ENCODE peak calls at places on chromosomes 3 and 15, in seven cellular contexts. I is A549, X is hepatocyte, K is IMR-90, T is HL-60, H is AG09309, W is right atrium auricular region. Y is an unnamed sample.

GRCh38 chr3:181581651-181582050 is 130.1 kb upstream of the SOX2 start:
- DNase-seq in I (no peak), X (no peak), K (no peak), T (no peak), H (no peak), W (no peak), Y (no peak)

GRCh38 chr3:27802425-27802824 is 80.3 kb upstream of the EOMES start:
- DNase-seq in I (no peak), X (no peak), K (no peak), T (no peak), H (no peak), W (no peak), Y (no peak)

GRCh38 chr3:105686324-105686897 is 182.4 kb downstream of the CBLB start:
- DNase-seq in I (peak; percentile 16), X (peak; percentile 17), K (peak; percentile 54), T (no peak), H (peak; percentile 14), W (no peak), Y (no peak)

GRCh38 chr3:186967686-186968085 is 37.4 kb downstream of the ST6GAL1 start:
- DNase-seq in I (no peak), X (no peak), K (no peak), T (peak; percentile 36), H (no peak), W (no peak), Y (no peak)

GRCh38 chr3:102302020-102302419 is 132.8 kb upstream of the ZPLD1 start:
- DNase-seq in I (no peak), X (no peak), K (no peak), T (no peak), H (no peak), W (no peak), Y (no peak)

GRCh38 chr3:104960579-104960978 is 406.1 kb upstream of the ALCAM start:
- DNase-seq in I (no peak), X (no peak), K (no peak), T (no peak), H (no peak), W (no peak), Y (no peak)

GRCh38 chr15:74167891-74168331 is 5.6 kb upstream of the ISLR start:
- DNase-seq in I (no peak), X (no peak), K (no peak), T (no peak), H (no peak), W (peak; percentile 54), Y (no peak)

GRCh38 chr3:119418641-119419040 is 44.8 kb downstream of the TMEM39A start:
- DNase-seq in I (no peak), X (peak; percentile 42), K (peak; percentile 66), T (no peak), H (no peak), W (no peak), Y (no peak)

GRCh38 chr3:13019706-13020105 is 53.5 kb downstream of the IQSEC1 start:
- DNase-seq in I (no peak), X (no peak), K (no peak), T (no peak), H (no peak), W (no peak), Y (no peak)

GRCh38 chr15:62783303-62783957 is 259.1 kb upstream of the TPM1 start:
- DNase-seq in I (peak; percentile 56), X (no peak), K (peak; percentile 93), T (no peak), H (peak; percentile 80), W (no peak), Y (no peak)

GRCh38 chr3:161148832-161149475 is 43.8 kb upstream of the B3GALNT1 start:
- DNase-seq in I (no peak), X (no peak), K (no peak), T (no peak), H (no peak), W (no peak), Y (no peak)

GRCh38 chr3:46496745-46497555 is 826 bp upstream of the RTP3 start:
- DNase-seq in I (no peak), X (no peak), K (peak; percentile 46), T (peak; percentile 32), H (no peak), W (no peak), Y (no peak)

GRCh38 chr3:95302044-95302443 is 1239.2 kb downstream of the NSUN3 start:
- DNase-seq in I (peak; percentile 40), X (peak; percentile 51), K (peak; percentile 62), T (no peak), H (no peak), W (no peak), Y (no peak)

GRCh38 chr15:95684693-95685115 is 645.8 kb upstream of the NR2F2 start:
- DNase-seq in I (peak; percentile 72), X (peak; percentile 48), K (peak; percentile 93), T (no peak), H (peak; percentile 37), W (no peak), Y (no peak)

GRCh38 chr15:64647367-64647766 is 128.0 kb downstream of the RBPMS2 start:
- DNase-seq in I (no peak), X (no peak), K (no peak), T (no peak), H (no peak), W (no peak), Y (no peak)

GRCh38 chr3:57557088-57557537 is 1.0 kb downstream of the PDE12 start:
- DNase-seq in I (peak; percentile 26), X (peak; percentile 40), K (peak; percentile 56), T (peak; percentile 40), H (no peak), W (no peak), Y (no peak)

GRCh38 chr3:136602818-136603217 is 149.4 kb downstream of the STAG1 start:
- DNase-seq in I (no peak), X (no peak), K (peak; percentile 10), T (no peak), H (no peak), W (no peak), Y (no peak)

GRCh38 chr3:126180477-126181397 is at the start of gene ALDH1L1:
- DNase-seq in I (no peak), X (peak; percentile 80), K (peak; percentile 6), T (no peak), H (no peak), W (peak; percentile 84), Y (no peak)

GRCh38 chr3:11643212-11644087 is at the start of gene VGLL4:
- DNase-seq in I (peak; percentile 83), X (peak; percentile 95), K (peak; percentile 94), T (peak; percentile 90), H (peak; percentile 61), W (peak; percentile 91), Y (peak; percentile 70)
- TF ChIP-seq CTCF in I (no peak), X (peak; percentile 35), K (peak; percentile 23), T (no peak), H (peak; percentile 17), W (no peak), Y (no peak)

DNA sequence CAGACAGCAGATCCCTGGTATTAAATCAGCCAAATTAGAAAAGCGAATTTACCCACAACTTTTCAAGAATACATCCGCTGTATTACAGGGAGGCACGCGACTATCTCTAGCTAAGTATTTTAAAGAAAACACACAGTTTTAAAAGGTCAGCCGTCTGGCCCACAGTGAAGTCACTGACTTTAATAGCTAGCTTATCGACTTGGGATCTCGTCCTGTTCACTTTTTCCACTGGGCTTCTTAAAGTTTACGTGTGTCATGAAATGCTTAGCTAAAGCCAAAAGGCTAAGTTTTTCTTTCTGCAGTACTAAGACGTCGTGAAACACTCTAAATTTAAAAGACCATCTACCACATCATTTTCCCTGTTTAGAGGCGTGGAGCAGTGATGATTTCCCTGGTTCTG is 27.2 kb downstream of the LRIG1 start:
- DNase-seq in I (no peak), X (peak; percentile 53), K (peak; percentile 86), T (no peak), H (peak; percentile 71), W (no peak), Y (peak; percentile 77)
- H3K4me3 ChIP-seq in I (no peak overlapping the region), X (no peak overlapping the region), K (no peak overlapping the region), T (no peak overlapping the region), H (no peak overlapping the region), W (no peak overlapping the region), Y (peak overlapping the region; percentile 42)

GRCh38 chr15:70582143-70582945 is 181.0 kb downstream of the UACA start:
- DNase-seq in I (no peak), X (no peak), K (peak; percentile 82), T (no peak), H (no peak), W (no peak), Y (no peak)

GRCh38 chr15:70585707-70586034 is 177.7 kb downstream of the UACA start:
- DNase-seq in I (no peak), X (no peak), K (no peak), T (no peak), H (no peak), W (no peak), Y (no peak)

GRCh38 chr15:70586241-70586640 is 177.1 kb downstream of the UACA start:
- DNase-seq in I (no peak), X (no peak), K (no peak), T (no peak), H (no peak), W (no peak), Y (no peak)

GRCh38 chr15:70584441-70584837 is 178.9 kb downstream of the UACA start:
- DNase-seq in I (no peak), X (no peak), K (no peak), T (no peak), H (no peak), W (no peak), Y (no peak)

DNA sequence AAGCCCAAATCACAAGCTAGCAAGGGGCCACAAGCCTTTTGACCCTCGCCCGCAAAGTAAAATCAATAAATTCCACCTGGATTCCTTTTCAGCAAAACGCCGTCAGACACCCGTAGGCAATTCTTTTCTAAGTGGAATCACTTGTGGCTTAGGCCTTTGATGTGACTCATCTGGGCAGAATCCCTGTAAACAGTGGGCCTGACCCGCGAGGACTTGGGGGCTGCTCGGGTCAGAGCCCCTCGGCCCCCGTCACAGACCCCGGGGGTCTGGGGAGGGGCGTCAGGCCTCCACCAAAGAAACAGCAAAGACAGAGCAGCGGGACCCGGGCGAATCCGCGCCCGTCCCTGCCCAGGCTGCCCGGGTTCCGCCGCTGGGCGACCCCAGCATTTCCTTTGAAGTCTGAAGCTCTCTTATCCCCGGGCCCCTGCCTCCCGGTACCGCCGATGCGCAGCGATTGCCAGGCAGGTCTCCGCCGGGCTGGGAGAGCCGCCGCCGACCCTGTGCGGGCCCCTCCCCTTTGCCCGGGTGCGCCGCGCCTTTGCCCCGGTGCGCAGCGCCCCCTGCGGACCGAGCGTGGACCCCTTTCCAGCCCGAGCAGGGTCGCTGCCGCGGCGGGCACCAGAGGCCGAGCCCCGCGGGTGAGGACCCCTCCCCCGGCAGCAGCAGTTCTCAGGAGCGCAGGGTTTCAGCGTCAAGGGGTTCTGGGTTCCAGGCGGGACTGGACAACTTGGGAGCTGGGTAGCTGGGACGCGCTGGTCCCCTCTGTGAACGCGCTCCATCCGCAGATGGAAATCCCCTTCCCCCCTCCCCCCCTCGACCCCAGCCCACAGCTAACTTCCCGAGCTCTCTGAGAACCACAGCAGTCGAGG is 178.3 kb downstream of the UACA start:
- DNase-seq in I (peak; percentile 52), X (peak; percentile 81), K (peak; percentile 24), T (no peak), H (no peak), W (no peak), Y (no peak)
- TF ChIP-seq CTCF in I (peak; percentile 89), X (peak; percentile 76), K (peak; percentile 47), T (no peak), H (peak; percentile 19), W (peak; percentile 14), Y (no peak)

DNA sequence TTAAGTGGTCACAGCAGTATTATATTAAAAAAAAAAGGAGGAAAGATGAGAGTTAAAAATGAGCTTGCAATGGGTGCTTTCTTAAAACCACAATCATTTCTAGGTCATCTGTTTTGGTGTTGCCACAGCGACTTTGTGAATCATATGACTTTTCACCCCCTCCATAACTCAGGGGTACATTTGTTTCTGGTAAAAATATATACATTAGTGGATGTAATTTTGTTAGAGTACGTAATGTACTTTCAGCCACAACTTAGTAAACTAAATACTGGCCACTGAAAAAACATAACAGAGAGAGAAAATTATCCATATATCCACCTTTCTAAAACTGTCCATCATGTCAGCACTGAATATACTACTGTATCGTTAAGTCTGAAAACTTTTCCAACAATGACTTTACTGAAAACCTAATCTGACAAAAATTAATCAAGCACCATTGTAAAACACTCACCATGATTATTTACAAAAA is 3.4 kb downstream of the ANKRD28 start:
- DNase-seq in I (peak; percentile 33), X (no peak), K (peak; percentile 87), T (peak; percentile 27), H (no peak), W (no peak), Y (no peak)
- H3K4me3 ChIP-seq in I (peak overlapping the region; percentile 45), X (peak overlapping the region; percentile 19), K (peak overlapping the region; percentile 80), T (peak overlapping the region; percentile 37), H (peak overlapping the region; percentile 41), W (no peak overlapping the region), Y (no peak overlapping the region)